ENCODE peak calls at places on chromosomes 3 and 15, in four cellular contexts. Q is AG08396, Z is OCI-LY7, L is astrocyte of the spinal cord. X is an unnamed sample.
A peak's percentile ranks its signal among the peaks of the same experiment; 100 is the strongest.

GRCh38 chr3:172315401-172316091 is 132.7 kb downstream of the GHSR start:
- DNase-seq in Q (peak; percentile 39), Z (no peak), L (peak; percentile 69), X (no peak)

GRCh38 chr15:92510163-92510882 is 116.6 kb downstream of the ST8SIA2 start:
- DNase-seq in Q (no peak), Z (no peak), L (peak; percentile 67), X (peak; percentile 66)

GRCh38 chr3:4401441-4401840 is 65.6 kb downstream of the SUMF1 start:
- DNase-seq in Q (no peak), Z (no peak), L (peak; percentile 8), X (no peak)

GRCh38 chr3:193955719-193956118 is 180.2 kb upstream of the HES1 start:
- DNase-seq in Q (no peak), Z (no peak), L (no peak), X (no peak)

GRCh38 chr3:177478170-177478859 is 281.0 kb upstream of the TBL1XR1 start:
- DNase-seq in Q (peak; percentile 71), Z (no peak), L (peak; percentile 100), X (no peak)

GRCh38 chr3:78139166-78139565 is 1099.3 kb downstream of the ROBO2 start:
- DNase-seq in Q (peak; percentile 27), Z (no peak), L (peak; percentile 74), X (no peak)

GRCh38 chr15:60299452-60300047 is 98.2 kb downstream of the ANXA2 start:
- DNase-seq in Q (peak; percentile 19), Z (no peak), L (peak; percentile 6), X (no peak)

GRCh38 chr3:108133858-108134554 is 43.2 kb upstream of the CD47 start:
- DNase-seq in Q (no peak), Z (peak; percentile 14), L (no peak), X (no peak)

GRCh38 chr15:37053070-37053653 is 47.2 kb downstream of the MEIS2 start:
- DNase-seq in Q (no peak), Z (no peak), L (peak; percentile 63), X (no peak)

GRCh38 chr15:31398677-31399260 is 72.1 kb downstream of the KLF13 start:
- DNase-seq in Q (no peak), Z (no peak), L (no peak), X (no peak)

GRCh38 chr3:128807186-128807830 is 72.1 kb upstream of the ACAD9 start:
- DNase-seq in Q (no peak), Z (no peak), L (no peak), X (no peak)

GRCh38 chr3:110650752-110651151 is 420.9 kb upstream of the NECTIN3 start:
- DNase-seq in Q (no peak), Z (no peak), L (peak; percentile 7), X (no peak)

GRCh38 chr3:107452436-107452835 is 70.3 kb upstream of the BBX start:
- DNase-seq in Q (peak; percentile 29), Z (no peak), L (peak; percentile 69), X (no peak)

GRCh38 chr3:34263014-34263714 is 464.7 kb downstream of the PDCD6IP start:
- DNase-seq in Q (no peak), Z (no peak), L (no peak), X (no peak)

GRCh38 chr3:194023501-194024280 is 112.3 kb upstream of the HES1 start:
- DNase-seq in Q (no peak), Z (no peak), L (no peak), X (no peak)

GRCh38 chr3:64084640-64085039 is 61.3 kb upstream of the PSMD6 start:
- DNase-seq in Q (peak; percentile 43), Z (no peak), L (peak; percentile 75), X (no peak)

GRCh38 chr3:105594219-105594618 is 227.5 kb downstream of the ALCAM start:
- DNase-seq in Q (peak; percentile 18), Z (no peak), L (no peak), X (no peak)

GRCh38 chr3:10515884-10516495 is 10.6 kb upstream of the ATP2B2 start:
- DNase-seq in Q (no peak), Z (no peak), L (no peak), X (no peak)

GRCh38 chr3:39268554-39268910 is 11.3 kb downstream of the CX3CR1 start:
- DNase-seq in Q (no peak), Z (no peak), L (no peak), X (no peak)

GRCh38 chr3:188567478-188568195 is 413.7 kb downstream of the LPP start:
- DNase-seq in Q (no peak), Z (no peak), L (no peak), X (no peak)

GRCh38 chr3:132660056-132660744 is at the start of gene UBA5:
- DNase-seq in Q (peak; percentile 79), Z (peak; percentile 81), L (peak; percentile 76), X (no peak)

GRCh38 chr15:65902373-65902772 is 33.1 kb downstream of the RAB11A start:
- DNase-seq in Q (no peak), Z (peak; percentile 78), L (no peak), X (no peak)

GRCh38 chr15:80323285-80323684 is 71.3 kb upstream of the CTXND1 start:
- DNase-seq in Q (no peak), Z (no peak), L (no peak), X (no peak)

X was measured in neuronal stem cell.